ENCODE peak calls at places on chromosome 15, in four cellular contexts. H, I, Z and B are unnamed samples.

GRCh38 chr15:68578175-68578959 is 426 bp upstream of the CORO2B start:
- DNase-seq in H (no peak), I (peak), Z (peak), B (peak)

GRCh38 chr15:39191871-39192281 is 389.0 kb upstream of the THBS1 start:
- DNase-seq in H (no peak), I (peak), Z (no peak), B (no peak)

GRCh38 chr15:31360158-31360561 is 33.5 kb downstream of the KLF13 start:
- DNase-seq in H (no peak), I (no peak), Z (no peak), B (no peak)

GRCh38 chr15:42155546-42156265 is 730 bp downstream of the PLA2G4F start:
- DNase-seq in H (no peak), I (no peak), Z (no peak), B (no peak)

GRCh38 chr15:29859981-29860745 is 37.9 kb upstream of the TJP1 start:
- DNase-seq in H (no peak), I (peak), Z (no peak), B (no peak)

GRCh38 chr15:99732268-99732641 is 982 bp downstream of the LYSMD4 start:
- DNase-seq in H (no peak), I (peak), Z (no peak), B (no peak)

GRCh38 chr15:47688573-47689086 is 28.7 kb upstream of the SEMA6D start:
- DNase-seq in H (no peak), I (peak), Z (no peak), B (no peak)

GRCh38 chr15:93382196-93382820 is 293.3 kb upstream of the RGMA start:
- DNase-seq in H (no peak), I (no peak), Z (no peak), B (no peak)

GRCh38 chr15:72155021-72155621 is 36.9 kb downstream of the SENP8 start:
- DNase-seq in H (no peak), I (peak), Z (peak), B (no peak)

GRCh38 chr15:65939901-65940617 is 70.8 kb downstream of the RAB11A start:
- DNase-seq in H (no peak), I (peak), Z (no peak), B (no peak)

GRCh38 chr15:27681038-27681437 is 418.1 kb downstream of the OCA2 start:
- DNase-seq in H (no peak), I (no peak), Z (no peak), B (no peak)

GRCh38 chr15:70505411-70505919 is 257.9 kb downstream of the UACA start:
- DNase-seq in H (no peak), I (peak), Z (no peak), B (no peak)

GRCh38 chr15:45105586-45105985 is 8.4 kb downstream of the DUOX2 start:
- DNase-seq in H (no peak), I (no peak), Z (no peak), B (no peak)

GRCh38 chr15:89333011-89333860 is 1.4 kb downstream of the POLG start:
- DNase-seq in H (no peak), I (no peak), Z (no peak), B (no peak)

GRCh38 chr15:31197497-31198414 is 96.2 kb upstream of the TRPM1 start:
- DNase-seq in H (peak), I (no peak), Z (no peak), B (no peak)

GRCh38 chr15:59420108-59420507 is 17.9 kb upstream of the FAM81A start:
- DNase-seq in H (no peak), I (no peak), Z (no peak), B (no peak)

GRCh38 chr15:77243146-77243545 is 172.2 kb upstream of the TSPAN3 start:
- DNase-seq in H (no peak), I (peak), Z (no peak), B (no peak)

GRCh38 chr15:39621961-39622360 is 41.1 kb downstream of the THBS1 start:
- DNase-seq in H (no peak), I (peak), Z (no peak), B (no peak)

GRCh38 chr15:73550190-73550589 is 83.0 kb downstream of the NPTN start:
- DNase-seq in H (no peak), I (peak), Z (no peak), B (no peak)

GRCh38 chr15:74362482-74362881 is 5.0 kb downstream of the CYP11A1 start:
- DNase-seq in H (no peak), I (no peak), Z (no peak), B (no peak)

GRCh38 chr15:75966073-75966472 is 46.2 kb downstream of the NRG4 start:
- DNase-seq in H (no peak), I (peak), Z (no peak), B (no peak)

GRCh38 chr15:31292391-31293020 is 34.1 kb upstream of the KLF13 start:
- DNase-seq in H (no peak), I (no peak), Z (no peak), B (no peak)

GRCh38 chr15:39251413-39252197 is 329.3 kb upstream of the THBS1 start:
- DNase-seq in H (no peak), I (peak), Z (no peak), B (no peak)

GRCh38 chr15:60720084-60720483 is 241.1 kb upstream of the ICE2 start:
- DNase-seq in H (no peak), I (no peak), Z (no peak), B (no peak)

GRCh38 chr15:93282808-93283207 is 193.8 kb upstream of the RGMA start:
- DNase-seq in H (no peak), I (no peak), Z (no peak), B (no peak)

GRCh38 chr15:96300808-96301207 is 29.7 kb upstream of the NR2F2 start:
- DNase-seq in H (no peak), I (no peak), Z (no peak), B (no peak)

GRCh38 chr15:30065025-30065801 is 17.5 kb upstream of the GOLGA8J start:
- DNase-seq in H (no peak), I (peak), Z (no peak), B (no peak)

GRCh38 chr15:39172380-39173281 is 408.2 kb upstream of the THBS1 start:
- DNase-seq in H (no peak), I (peak), Z (no peak), B (no peak)

GRCh38 chr15:76823903-76824302 is 81.2 kb downstream of the SCAPER start:
- DNase-seq in H (no peak), I (no peak), Z (no peak), B (no peak)

GRCh38 chr15:96264351-96264798 is 66.1 kb upstream of the NR2F2 start:
- DNase-seq in H (no peak), I (no peak), Z (no peak), B (no peak)

GRCh38 chr15:68231102-68231818 is 1.7 kb upstream of the CLN6 start:
- DNase-seq in H (no peak), I (no peak), Z (no peak), B (no peak)

GRCh38 chr15:79007066-79007465 is 62.2 kb upstream of the CTSH start:
- DNase-seq in H (peak), I (peak), Z (no peak), B (peak)

GRCh38 chr15:82854554-82854953 is 45.1 kb downstream of the WHAMM start:
- DNase-seq in H (no peak), I (no peak), Z (no peak), B (no peak)

GRCh38 chr15:99114511-99115299 is 9.8 kb downstream of the SYNM start:
- DNase-seq in H (no peak), I (no peak), Z (no peak), B (no peak)

GRCh38 chr15:45385568-45385967 is 7.2 kb upstream of the GATM start:
- DNase-seq in H (no peak), I (no peak), Z (no peak), B (no peak)

GRCh38 chr15:90413411-90414379 is 25.7 kb downstream of the IQGAP1 start:
- DNase-seq in H (no peak), I (peak), Z (no peak), B (no peak)

GRCh38 chr15:39426552-39427532 is 154.0 kb upstream of the THBS1 start:
- DNase-seq in H (peak), I (peak), Z (no peak), B (no peak)

GRCh38 chr15:76335851-76336253 is 721 bp upstream of the ISL2 start:
- DNase-seq in H (peak), I (no peak), Z (no peak), B (no peak)

GRCh38 chr15:98583758-98584157 is 64.6 kb upstream of the IGF1R start:
- DNase-seq in H (no peak), I (no peak), Z (no peak), B (no peak)

GRCh38 chr15:101251830-101252820 is at the start of gene CHSY1:
- DNase-seq in H (peak), I (peak), Z (peak), B (peak)
- TF ChIP-seq CTCF in H (peak), I (no peak), Z (no peak), B (no peak)

GRCh38 chr15:50873935-50874353 is 34.5 kb upstream of the AP4E1 start:
- DNase-seq in H (peak), I (no peak), Z (no peak), B (no peak)
- TF ChIP-seq CTCF in H (no peak), I (no peak), Z (no peak), B (no peak)

DNA sequence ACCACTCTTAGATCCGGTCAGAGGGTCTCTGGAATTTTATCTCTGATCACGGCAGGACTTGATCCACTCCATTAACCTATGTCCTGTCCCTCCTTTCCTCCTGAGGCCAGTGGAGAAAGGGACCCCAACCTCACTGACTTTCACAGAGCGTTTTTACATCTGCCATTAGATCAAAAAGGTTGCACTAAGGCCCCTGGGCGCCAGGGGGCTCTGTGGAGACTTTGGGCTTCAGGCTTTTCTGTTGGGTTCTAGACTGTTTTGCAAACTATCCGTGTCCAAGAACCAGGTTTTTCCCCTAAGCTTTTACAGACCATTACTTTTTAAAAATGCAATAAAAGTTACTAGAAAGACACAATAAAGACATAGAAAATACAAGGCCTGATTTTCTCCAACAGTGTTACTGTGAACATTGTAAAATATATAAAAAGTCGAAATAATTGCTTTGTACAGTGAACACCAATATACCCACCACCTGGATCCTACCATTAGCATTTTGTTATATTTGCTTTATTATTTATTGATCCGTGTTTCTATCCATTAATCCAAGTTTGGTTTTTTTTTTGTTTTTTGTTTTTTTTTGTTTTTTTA is 159.7 kb downstream of the POLR2M start:
- DNase-seq in H (peak), I (peak), Z (no peak), B (peak)
- TF ChIP-seq CTCF in H (peak), I (peak), Z (peak), B (peak)

GRCh38 chr15:53811530-53811929 is 52.1 kb upstream of the WDR72 start:
- DNase-seq in H (no peak), I (peak), Z (no peak), B (no peak)
- TF ChIP-seq CTCF in H (no peak), I (no peak), Z (peak), B (peak)

DNA sequence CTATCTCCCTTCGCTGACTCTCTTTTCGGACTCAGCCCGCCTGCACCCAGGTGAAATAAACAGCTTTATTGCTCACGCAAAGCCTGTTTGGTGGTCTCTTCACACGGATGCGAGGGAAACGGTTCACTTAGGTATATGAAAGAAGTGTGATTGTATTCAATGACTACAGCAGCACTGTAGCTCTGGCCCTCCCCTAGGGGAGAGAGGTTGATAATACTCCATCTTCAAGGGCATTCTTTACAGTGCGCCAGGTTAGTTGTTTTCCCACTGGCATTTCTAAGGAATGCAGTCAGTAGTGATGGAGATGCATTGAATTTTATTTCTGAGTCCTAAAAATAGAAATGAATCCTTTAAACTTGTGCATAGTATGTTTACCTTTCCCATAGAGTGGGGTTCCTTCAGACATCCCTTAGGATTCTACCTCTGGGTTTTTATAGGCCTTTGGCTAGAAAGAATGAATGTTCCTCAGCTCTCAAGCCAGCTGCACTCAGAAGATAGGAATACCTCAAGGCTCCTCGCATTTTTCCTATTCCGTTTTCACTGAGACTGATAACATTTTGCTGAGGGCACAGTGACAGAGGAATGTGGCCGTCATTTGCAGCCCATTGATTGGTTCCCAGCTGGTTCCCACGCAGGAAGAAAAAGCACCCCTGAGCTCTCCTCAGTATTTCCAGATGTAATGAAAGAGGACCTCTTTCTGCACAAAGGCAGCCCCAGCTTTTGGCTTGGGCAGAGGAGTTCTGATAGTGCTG is 131.8 kb upstream of the C2CD4B start:
- DNase-seq in H (no peak), I (no peak), Z (no peak), B (no peak)
- TF ChIP-seq CTCF in H (no peak), I (no peak), Z (no peak), B (peak)

GRCh38 chr15:84871428-84871985 is 13.0 kb upstream of the SLC28A1 start:
- DNase-seq in H (no peak), I (no peak), Z (no peak), B (no peak)
- TF ChIP-seq CTCF in H (no peak), I (no peak), Z (no peak), B (peak)

GRCh38 chr15:64740361-64741170 is 34.8 kb downstream of the RBPMS2 start:
- DNase-seq in H (peak), I (peak), Z (no peak), B (no peak)
- TF ChIP-seq CTCF in H (peak), I (peak), Z (no peak), B (no peak)